ENCODE peak calls at places on chromosomes 13 and 19, in five cellular contexts. F is transverse colon, P is stomach, M is suprapubic skin, O is breast epithelium. E is an unnamed sample. For H3K4me1, the result is how much of the 10 kb centered on the place peaks cover.

GRCh38 chr13:29810145-29810742 is 40.2 kb downstream of the UBL3 start:
- DNase-seq in F (no peak), P (no peak), M (no peak), O (no peak), E (no peak)

GRCh38 chr13:28046981-28047380 is 53.4 kb downstream of the FLT3 start:
- DNase-seq in M (no peak), F (no peak), O (no peak), P (no peak), E (no peak)

GRCh38 chr13:27367570-27367969 is 56.8 kb upstream of the GTF3A start:
- DNase-seq in O (no peak), M (no peak), F (no peak), P (no peak), E (no peak)

GRCh38 chr13:51957377-51958216 is 53.7 kb downstream of the ATP7B start:
- DNase-seq in O (no peak), F (peak), M (no peak), P (no peak), E (no peak)

GRCh38 chr13:40445557-40445990 is 220.9 kb downstream of the FOXO1 start:
- DNase-seq in P (peak), F (peak), O (no peak), M (no peak), E (peak)

GRCh38 chr13:49676581-49677298 is 14.5 kb downstream of the EBPL start:
- DNase-seq in O (no peak), F (no peak), M (no peak), P (no peak), E (no peak)

GRCh38 chr13:114027826-114028225 is 54.0 kb upstream of the C13orf46 start:
- DNase-seq in M (no peak), O (no peak), F (no peak), P (no peak), E (no peak)

GRCh38 chr19:36152061-36152885 is at the start of gene COX7A1:
- DNase-seq in F (peak), P (no peak), O (peak), M (peak), E (peak)

GRCh38 chr13:107095876-107096275 is 527.9 kb upstream of the ARGLU1 start:
- DNase-seq in O (no peak), M (no peak), F (no peak), P (no peak), E (no peak)

GRCh38 chr13:111202745-111203144 is 87.6 kb downstream of the ARHGEF7 start:
- DNase-seq in F (no peak), O (no peak), M (no peak), P (no peak), E (no peak)
- TF ChIP-seq POLR2A in F (no peak), O (no peak), M (no peak), P (no peak), E (no peak)

GRCh38 chr19:5138606-5139594 is 170.0 kb downstream of the KDM4B start:
- DNase-seq in P (peak), O (no peak), M (no peak), F (peak), E (peak)
- TF ChIP-seq POLR2AphosphoS5 in P (no peak), O (no peak), M (no peak), F (no peak), E (peak)

DNA sequence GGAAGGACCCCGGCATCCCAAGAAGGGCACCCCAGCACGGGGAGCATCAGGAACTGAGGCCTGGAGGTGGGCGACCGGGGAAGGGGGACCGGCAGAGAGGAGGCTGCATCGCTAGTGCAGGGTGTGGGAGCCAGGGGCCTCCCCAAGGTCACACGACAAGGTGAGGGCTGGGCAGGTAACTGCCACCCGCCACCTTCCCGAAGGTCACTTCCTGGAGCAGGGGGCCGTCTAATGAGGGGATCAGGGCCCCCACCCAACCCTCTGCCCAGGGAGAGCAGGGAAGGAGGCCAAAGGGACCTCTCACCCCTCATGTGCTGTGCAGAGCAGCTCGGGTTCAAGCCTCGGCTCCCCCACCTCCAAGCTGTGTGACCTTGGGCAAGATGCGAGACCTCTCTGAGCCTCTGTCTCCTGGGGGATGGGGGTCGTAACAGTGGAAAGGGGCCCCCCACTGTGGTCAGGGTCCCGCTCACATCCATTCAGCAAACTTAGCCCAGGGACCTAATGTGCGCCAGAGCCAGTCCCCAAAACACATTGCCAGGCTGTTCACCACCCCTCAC is 6.0 kb downstream of the ZBTB7A start:
- DNase-seq in O (no peak), P (no peak), F (peak), M (no peak), E (peak)
- H3K4me1 ChIP-seq in O (under half), P (half or more), F (half or more), M (half or more), E (half or more)

GRCh38 chr19:39400997-39401548 is 5.6 kb upstream of the ZFP36 start:
- DNase-seq in O (no peak), M (no peak), P (no peak), F (no peak), E (no peak)

GRCh38 chr19:39401549-39402416 is 4.9 kb upstream of the ZFP36 start:
- DNase-seq in O (peak), M (peak), P (peak), F (peak), E (peak)

GRCh38 chr19:39403331-39404312 is 3.0 kb upstream of the ZFP36 start:
- DNase-seq in O (peak), F (peak), P (peak), M (peak), E (peak)

GRCh38 chr19:39405261-39405912 is 1.3 kb upstream of the ZFP36 start:
- DNase-seq in P (no peak), F (no peak), M (no peak), O (no peak), E (no peak)

DNA sequence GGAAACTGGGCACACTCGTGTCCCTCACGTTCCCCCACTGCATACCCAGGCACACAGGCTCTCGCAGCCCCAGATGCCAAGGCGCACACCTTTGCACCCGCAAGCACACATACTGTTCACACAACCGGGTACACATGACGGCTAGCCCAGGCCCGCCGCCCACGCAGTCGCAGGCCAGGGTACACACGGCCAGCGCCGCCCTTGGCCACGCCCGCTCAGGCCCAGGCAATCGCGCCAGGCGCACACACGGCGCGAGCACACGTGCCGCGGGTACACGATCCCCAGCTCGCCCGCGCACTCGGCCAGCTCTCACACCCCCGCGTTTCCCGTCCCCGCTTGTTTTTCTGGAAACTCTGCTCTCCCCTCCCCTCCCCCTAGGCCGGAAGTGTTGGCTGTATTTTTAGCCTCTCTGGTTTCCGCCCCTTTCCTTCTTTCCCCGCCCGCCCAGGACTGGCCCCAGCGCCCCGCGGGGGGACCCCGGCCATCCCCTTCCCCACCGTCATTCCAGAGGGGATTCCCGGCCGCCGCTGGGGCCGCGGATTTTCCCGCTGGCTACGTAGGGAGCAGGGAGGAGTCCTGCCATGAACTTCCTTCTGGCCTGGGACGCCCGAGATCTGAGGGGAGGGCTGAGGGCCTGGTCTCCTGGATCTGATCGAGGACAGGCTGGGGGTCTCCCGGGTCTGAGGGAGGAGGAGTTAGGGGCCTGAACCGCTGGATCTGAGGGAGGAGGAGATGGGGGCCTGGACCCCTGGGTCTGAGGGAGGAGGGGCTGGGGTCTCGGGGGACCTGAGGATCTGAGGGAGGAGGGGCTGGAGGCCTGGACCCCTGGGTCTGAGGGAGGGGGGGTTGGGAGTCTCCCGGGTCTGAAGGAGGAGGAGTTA is 4.0 kb upstream of the ZFP36 start:
- DNase-seq in P (peak), M (peak), F (peak), O (peak), E (peak)
- TF ChIP-seq POLR2A in P (no peak), M (no peak), F (peak), O (no peak), E (peak)

E was measured in spleen.